ENCODE peak calls at places on chromosomes 4 and X, in ten cellular contexts. One of them, this sample, is unnamed.
A peak's percentile ranks its signal among the peaks of the same experiment; 100 is the strongest.

GRCh38 chrX:150767045-150767395 is 73.8 kb downstream of the MTMR1 start:
- DNase-seq in breast epithelium: no peak
- DNase-seq in IMR-90: no peak
- DNase-seq in RCC 7860: no peak
- DNase-seq in NCI-H524 treated with DMSO at 0.1 percent for 48 hours: no peak
- DNase-seq in GM23338: no peak
- DNase-seq in lower lobe of right lung: peak; percentile 49
- DNase-seq in fibroblast of mammary gland: peak; percentile 65
- DNase-seq in activated CD4-positive, alpha-beta T cell treated with anti-CD3 and anti-CD28 coated beads, Interleukin-2, amount 50 U/mL, for 24 hours: no peak
- DNase-seq in hepatocyte: no peak
- DNase-seq in this sample: no peak

GRCh38 chr4:110164251-110164650 is 34.2 kb downstream of the ELOVL6 start:
- DNase-seq in breast epithelium: no peak
- DNase-seq in IMR-90: peak; percentile 74
- DNase-seq in RCC 7860: peak; percentile 84
- DNase-seq in NCI-H524 treated with DMSO at 0.1 percent for 48 hours: no peak
- DNase-seq in GM23338: no peak
- DNase-seq in lower lobe of right lung: no peak
- DNase-seq in fibroblast of mammary gland: peak; percentile 67
- DNase-seq in activated CD4-positive, alpha-beta T cell treated with anti-CD3 and anti-CD28 coated beads, Interleukin-2, amount 50 U/mL, for 24 hours: no peak
- DNase-seq in hepatocyte: no peak
- DNase-seq in this sample: no peak

GRCh38 chrX:47587091-47587891 is 5.1 kb downstream of the TIMP1 start:
- DNase-seq in breast epithelium: no peak
- DNase-seq in IMR-90: peak; percentile 27
- DNase-seq in RCC 7860: no peak
- DNase-seq in NCI-H524 treated with DMSO at 0.1 percent for 48 hours: no peak
- DNase-seq in GM23338: no peak
- DNase-seq in lower lobe of right lung: no peak
- DNase-seq in fibroblast of mammary gland: peak; percentile 56
- DNase-seq in activated CD4-positive, alpha-beta T cell treated with anti-CD3 and anti-CD28 coated beads, Interleukin-2, amount 50 U/mL, for 24 hours: no peak
- DNase-seq in hepatocyte: no peak
- DNase-seq in this sample: no peak

GRCh38 chrX:46777971-46778810 is 19.3 kb upstream of the SLC9A7 start:
- DNase-seq in breast epithelium: no peak
- DNase-seq in IMR-90: peak; percentile 56
- DNase-seq in RCC 7860: no peak
- DNase-seq in NCI-H524 treated with DMSO at 0.1 percent for 48 hours: no peak
- DNase-seq in GM23338: no peak
- DNase-seq in lower lobe of right lung: no peak
- DNase-seq in fibroblast of mammary gland: peak; percentile 61
- DNase-seq in activated CD4-positive, alpha-beta T cell treated with anti-CD3 and anti-CD28 coated beads, Interleukin-2, amount 50 U/mL, for 24 hours: no peak
- DNase-seq in hepatocyte: no peak
- DNase-seq in this sample: no peak

GRCh38 chr4:25801594-25801993 is 61.2 kb downstream of the SEL1L3 start:
- DNase-seq in breast epithelium: no peak
- DNase-seq in IMR-90: no peak
- DNase-seq in RCC 7860: no peak
- DNase-seq in NCI-H524 treated with DMSO at 0.1 percent for 48 hours: no peak
- DNase-seq in GM23338: no peak
- DNase-seq in lower lobe of right lung: no peak
- DNase-seq in fibroblast of mammary gland: no peak
- DNase-seq in activated CD4-positive, alpha-beta T cell treated with anti-CD3 and anti-CD28 coated beads, Interleukin-2, amount 50 U/mL, for 24 hours: no peak
- DNase-seq in hepatocyte: no peak
- DNase-seq in this sample: no peak

GRCh38 chrX:53088136-53088974 is 5.6 kb upstream of the KANTR start:
- DNase-seq in breast epithelium: peak; percentile 85
- DNase-seq in IMR-90: peak; percentile 78
- DNase-seq in RCC 7860: no peak
- DNase-seq in NCI-H524 treated with DMSO at 0.1 percent for 48 hours: peak; percentile 42
- DNase-seq in GM23338: peak; percentile 84
- DNase-seq in lower lobe of right lung: peak; percentile 84
- DNase-seq in fibroblast of mammary gland: peak; percentile 85
- DNase-seq in activated CD4-positive, alpha-beta T cell treated with anti-CD3 and anti-CD28 coated beads, Interleukin-2, amount 50 U/mL, for 24 hours: no peak
- DNase-seq in hepatocyte: peak; percentile 92
- DNase-seq in this sample: peak; percentile 84

GRCh38 chr4:75289843-75290616 is 224.2 kb downstream of the RCHY1 start:
- DNase-seq in breast epithelium: no peak
- DNase-seq in IMR-90: no peak
- DNase-seq in RCC 7860: no peak
- DNase-seq in NCI-H524 treated with DMSO at 0.1 percent for 48 hours: no peak
- DNase-seq in GM23338: peak; percentile 81
- DNase-seq in lower lobe of right lung: no peak
- DNase-seq in fibroblast of mammary gland: peak; percentile 28
- DNase-seq in activated CD4-positive, alpha-beta T cell treated with anti-CD3 and anti-CD28 coated beads, Interleukin-2, amount 50 U/mL, for 24 hours: no peak
- DNase-seq in hepatocyte: peak; percentile 49
- DNase-seq in this sample: peak; percentile 90

GRCh38 chr4:107666134-107666533 is 53.9 kb downstream of the PAPSS1 start:
- DNase-seq in breast epithelium: no peak
- DNase-seq in IMR-90: peak; percentile 55
- DNase-seq in RCC 7860: no peak
- DNase-seq in NCI-H524 treated with DMSO at 0.1 percent for 48 hours: no peak
- DNase-seq in GM23338: no peak
- DNase-seq in lower lobe of right lung: no peak
- DNase-seq in fibroblast of mammary gland: peak; percentile 48
- DNase-seq in activated CD4-positive, alpha-beta T cell treated with anti-CD3 and anti-CD28 coated beads, Interleukin-2, amount 50 U/mL, for 24 hours: no peak
- DNase-seq in hepatocyte: peak; percentile 43
- DNase-seq in this sample: no peak

GRCh38 chr4:173736840-173737239 is 206.8 kb upstream of the HAND2 start:
- DNase-seq in breast epithelium: no peak
- DNase-seq in IMR-90: peak; percentile 39
- DNase-seq in RCC 7860: no peak
- DNase-seq in NCI-H524 treated with DMSO at 0.1 percent for 48 hours: no peak
- DNase-seq in GM23338: no peak
- DNase-seq in lower lobe of right lung: no peak
- DNase-seq in fibroblast of mammary gland: no peak
- DNase-seq in activated CD4-positive, alpha-beta T cell treated with anti-CD3 and anti-CD28 coated beads, Interleukin-2, amount 50 U/mL, for 24 hours: no peak
- DNase-seq in hepatocyte: no peak
- DNase-seq in this sample: no peak

This sample was measured in NCI-H1105 treated with DMSO at 0.1 percent for 48 hours.